ENCODE peak calls at places on chromosomes 16 and 17, in four cellular contexts. L is lower lobe of right lung, J is cardiac muscle cell, S is gastrocnemius medialis. T is an unnamed sample.

GRCh38 chr16:17416461-17417221 is 54.1 kb downstream of the XYLT1 start:
- DNase-seq in L (peak; percentile 63), J (peak; percentile 40), S (no peak), T (no peak)

GRCh38 chr17:74862108-74862901 is 2.6 kb upstream of the GRIN2C start:
- DNase-seq in L (peak; percentile 82), J (peak; percentile 63), S (peak; percentile 37), T (peak; percentile 85)

GRCh38 chr17:77457572-77458201 is 316.9 kb downstream of the SEC14L1 start:
- DNase-seq in L (no peak), J (no peak), S (no peak), T (no peak)

GRCh38 chr17:40019140-40019991 is 4.1 kb downstream of the CSF3 start:
- DNase-seq in L (no peak), J (peak; percentile 84), S (peak; percentile 94), T (no peak)

GRCh38 chr16:81616321-81617020 is 162.6 kb upstream of the PLCG2 start:
- DNase-seq in L (peak; percentile 79), J (peak; percentile 77), S (peak; percentile 25), T (peak; percentile 40)

GRCh38 chr17:82590216-82590615 is 58.0 kb downstream of the WDR45B start:
- DNase-seq in L (peak; percentile 36), J (no peak), S (no peak), T (no peak)

GRCh38 chr16:47395733-47396503 is 64.9 kb downstream of the ITFG1 start:
- DNase-seq in L (no peak), J (no peak), S (no peak), T (no peak)

GRCh38 chr17:45405250-45406086 is 27.2 kb downstream of the ARHGAP27 start:
- DNase-seq in L (peak; percentile 56), J (peak; percentile 44), S (no peak), T (peak; percentile 81)

GRCh38 chr16:80347900-80348299 is 192.9 kb upstream of the DYNLRB2 start:
- DNase-seq in L (no peak), J (no peak), S (no peak), T (no peak)

GRCh38 chr17:38591759-38592241 is 14.0 kb downstream of the SRCIN1 start:
- DNase-seq in L (peak; percentile 65), J (peak; percentile 43), S (no peak), T (peak; percentile 41)

GRCh38 chr16:74107795-74108610 is 188.6 kb upstream of the PSMD7 start:
- DNase-seq in L (peak; percentile 54), J (peak; percentile 45), S (no peak), T (peak; percentile 63)

GRCh38 chr17:51799981-51800380 is 358.5 kb downstream of the CA10 start:
- DNase-seq in L (no peak), J (no peak), S (no peak), T (no peak)

GRCh38 chr17:78532922-78533640 is 44.1 kb downstream of the DNAH17 start:
- DNase-seq in L (no peak), J (peak; percentile 71), S (no peak), T (no peak)

GRCh38 chr16:7405166-7405565 is 72.5 kb downstream of the RBFOX1 start:
- DNase-seq in L (peak; percentile 80), J (no peak), S (peak; percentile 86), T (no peak)

GRCh38 chr16:54936086-54936978 is 5.7 kb downstream of the IRX5 start:
- DNase-seq in L (no peak), J (peak; percentile 22), S (no peak), T (no peak)

GRCh38 chr17:51064061-51064735 is 56.5 kb downstream of the SPAG9 start:
- DNase-seq in L (no peak), J (no peak), S (no peak), T (no peak)

GRCh38 chr17:72529386-72529785 is 408.6 kb downstream of the SOX9 start:
- DNase-seq in L (no peak), J (no peak), S (no peak), T (no peak)

GRCh38 chr16:27721548-27722265 is 171.8 kb downstream of the KATNIP start:
- DNase-seq in L (no peak), J (peak; percentile 100), S (peak; percentile 76), T (peak; percentile 28)

GRCh38 chr17:557371-557770 is 157.3 kb downstream of the VPS53 start:
- DNase-seq in L (no peak), J (no peak), S (no peak), T (no peak)

GRCh38 chr17:39755550-39756375 is 18.0 kb downstream of the GRB7 start:
- DNase-seq in L (no peak), J (no peak), S (no peak), T (no peak)

GRCh38 chr17:56870163-56870651 is 36.3 kb downstream of the DGKE start:
- DNase-seq in L (no peak), J (no peak), S (no peak), T (no peak)

GRCh38 chr16:69479806-69480205 is 55.4 kb downstream of the CYB5B start:
- DNase-seq in L (no peak), J (no peak), S (no peak), T (no peak)

GRCh38 chr16:69483611-69484010 is 59.2 kb downstream of the CYB5B start:
- DNase-seq in L (no peak), J (no peak), S (no peak), T (no peak)

GRCh38 chr16:69478685-69479084 is 54.3 kb downstream of the CYB5B start:
- DNase-seq in L (no peak), J (no peak), S (no peak), T (no peak)

GRCh38 chr16:69482410-69482951 is 58.1 kb downstream of the CYB5B start:
- DNase-seq in L (peak; percentile 51), J (peak; percentile 93), S (peak; percentile 40), T (peak; percentile 95)

GRCh38 chr16:69481901-69482341 is 57.5 kb downstream of the CYB5B start:
- DNase-seq in L (peak; percentile 89), J (peak; percentile 88), S (peak; percentile 92), T (peak; percentile 88)
- TF ChIP-seq CTCF in L (peak; percentile 46), J (peak; percentile 30), S (peak; percentile 33), T (peak; percentile 26)

GRCh38 chr17:7839890-7840260 is 5.9 kb downstream of the KDM6B start:
- DNase-seq in L (no peak), J (peak; percentile 47), S (peak; percentile 10), T (no peak)
- H3K4me1 ChIP-seq in L (peaks cover 45% of the 10 kb centered on the region), J (peaks cover 25% of the 10 kb centered on the region), S (peaks cover 47% of the 10 kb centered on the region), T (peaks cover 2% of the 10 kb centered on the region)

GRCh38 chr17:76370261-76370993 is 14.0 kb upstream of the SPHK1 start:
- DNase-seq in L (peak; percentile 54), J (peak; percentile 93), S (peak; percentile 66), T (peak; percentile 41)
- TF ChIP-seq CTCF in L (peak; percentile 55), J (peak; percentile 73), S (peak; percentile 69), T (peak; percentile 60)

GRCh38 chr17:16027708-16028584 is 28.3 kb downstream of the TTC19 start:
- DNase-seq in L (no peak), J (peak; percentile 85), S (peak; percentile 41), T (no peak)

GRCh38 chr17:16019347-16019746 is 19.7 kb downstream of the TTC19 start:
- DNase-seq in L (no peak), J (no peak), S (no peak), T (no peak)

GRCh38 chr17:16026895-16027294 is 27.3 kb downstream of the TTC19 start:
- DNase-seq in L (no peak), J (no peak), S (no peak), T (no peak)

GRCh38 chr17:16025202-16025601 is 25.6 kb downstream of the TTC19 start:
- DNase-seq in L (no peak), J (no peak), S (no peak), T (no peak)

DNA sequence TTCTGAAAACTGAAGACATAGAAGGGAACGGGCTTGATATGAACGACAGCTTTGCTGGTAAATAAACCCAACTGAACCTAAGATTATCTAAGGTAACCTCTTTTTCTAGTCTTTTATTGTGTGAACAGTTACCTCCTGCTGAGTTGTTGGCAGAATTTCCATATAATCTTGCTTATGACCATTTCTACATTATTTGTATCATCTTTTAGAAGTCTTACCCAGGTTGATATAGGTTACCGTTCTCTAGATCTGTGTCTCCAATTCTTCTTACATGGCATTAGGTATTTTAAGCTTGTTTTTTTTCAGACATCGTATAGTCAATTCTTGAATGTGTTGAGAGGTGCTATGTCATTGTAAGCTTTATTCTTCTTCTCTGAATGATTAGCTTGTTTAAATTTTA is 24.3 kb downstream of the TTC19 start:
- DNase-seq in L (no peak), J (no peak), S (no peak), T (no peak)
- H3K4me1 ChIP-seq in L (peaks cover 7% of the 10 kb centered on the region), J (no peaks in the 10 kb centered on the region), S (peaks cover 34% of the 10 kb centered on the region), T (no peaks in the 10 kb centered on the region)

DNA sequence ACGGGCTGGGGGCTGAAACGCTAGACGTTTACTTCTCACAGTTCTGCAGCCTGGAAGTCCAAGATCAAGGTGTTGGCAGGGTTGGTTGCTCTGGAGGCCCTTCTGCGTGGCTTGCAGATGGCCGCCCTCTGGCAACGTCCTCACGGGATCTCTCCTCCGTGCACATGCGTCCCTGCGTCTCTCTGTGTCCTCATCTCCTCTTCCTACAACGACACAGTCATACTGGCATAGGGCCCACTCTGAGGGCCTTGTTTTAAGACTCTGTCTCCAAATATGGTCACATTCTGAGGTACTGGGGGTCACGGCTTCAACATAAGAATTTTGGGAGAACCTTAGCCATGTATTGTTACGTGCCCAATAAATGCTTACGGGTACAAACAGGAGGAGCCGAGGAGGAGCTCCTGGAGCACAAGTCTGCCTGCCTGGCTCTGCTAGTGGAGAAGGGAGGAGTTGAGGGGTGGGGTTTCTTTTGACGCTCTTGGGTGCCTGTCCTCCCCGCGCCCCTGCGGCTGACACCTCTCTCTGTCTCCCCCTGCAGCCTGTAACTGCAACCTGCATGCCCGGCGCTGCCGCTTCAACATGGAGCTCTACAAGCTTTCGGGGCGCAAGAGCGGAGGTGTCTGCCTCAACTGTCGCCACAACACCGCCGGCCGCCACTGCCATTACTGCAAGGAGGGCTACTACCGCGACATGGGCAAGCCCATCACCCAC is 141.1 kb downstream of the NTN1 start:
- DNase-seq in L (no peak), J (no peak), S (peak; percentile 33), T (no peak)
- TF ChIP-seq CTCF in L (no peak), J (no peak), S (no peak), T (no peak)